ENCODE peak calls at places on chromosomes 16 and 17, in six cellular contexts. H is astrocyte of the spinal cord, S is AG09309, V is tibial artery, M is endodermal cell, G is GM23338. N is an unnamed sample.

GRCh38 chr16:29899516-29900101 is at the start of gene SEZ6L2:
- DNase-seq in H (peak), S (peak), G (peak), M (peak), V (peak), N (peak)

GRCh38 chr17:51653902-51654301 is 393.6 kb downstream of the UTP18 start:
- DNase-seq in H (no peak), G (peak), S (no peak), M (peak), V (no peak), N (no peak)

GRCh38 chr17:14579716-14580115 is 278.8 kb downstream of the HS3ST3B1 start:
- DNase-seq in G (peak), V (no peak), M (peak), S (no peak), H (no peak), N (no peak)

GRCh38 chr16:74601131-74601871 is 5.6 kb downstream of the GLG1 start:
- DNase-seq in G (no peak), M (no peak), V (no peak), H (no peak), S (no peak), N (no peak)

GRCh38 chr16:85891033-85891775 is 7.8 kb upstream of the IRF8 start:
- DNase-seq in V (no peak), G (no peak), M (no peak), H (no peak), S (no peak), N (no peak)

GRCh38 chr16:53632526-53632925 is 71.1 kb downstream of the RPGRIP1L start:
- DNase-seq in G (no peak), V (no peak), M (no peak), S (no peak), H (no peak), N (no peak)

GRCh38 chr17:67608691-67609090 is 109.0 kb upstream of the NOL11 start:
- DNase-seq in M (no peak), G (no peak), S (peak), V (no peak), H (peak), N (peak)

GRCh38 chr16:58649707-58650106 is 20.1 kb upstream of the CNOT1 start:
- DNase-seq in V (no peak), S (no peak), G (no peak), M (no peak), H (no peak), N (no peak)

GRCh38 chr17:80262291-80262690 is 1.6 kb downstream of the RNF213 start:
- DNase-seq in H (no peak), G (no peak), V (no peak), S (no peak), M (peak), N (no peak)

GRCh38 chr16:90077757-90078593 is 844 bp upstream of the PRDM7 start:
- DNase-seq in V (no peak), H (peak), M (peak), G (peak), S (no peak), N (peak)

GRCh38 chr17:77246110-77247047 is 105.6 kb downstream of the SEC14L1 start:
- DNase-seq in M (peak), V (no peak), G (no peak), H (no peak), S (no peak), N (no peak)

GRCh38 chr16:1678500-1679098 is 520 bp downstream of the JPT2 start:
- DNase-seq in V (peak), S (no peak), M (peak), G (peak), H (no peak), N (peak)

GRCh38 chr17:14553847-14554246 is 253.0 kb downstream of the HS3ST3B1 start:
- DNase-seq in S (no peak), H (no peak), M (no peak), V (no peak), G (peak), N (no peak)

GRCh38 chr16:31256466-31256865 is 3.3 kb upstream of the ITGAM start:
- DNase-seq in H (no peak), G (no peak), V (no peak), S (no peak), M (no peak), N (no peak)

GRCh38 chr16:78684655-78685400 is 585.4 kb downstream of the WWOX start:
- DNase-seq in S (no peak), V (peak), M (no peak), H (peak), G (no peak), N (no peak)

GRCh38 chr17:55564077-55564476 is 52.8 kb upstream of the SMIM36 start:
- DNase-seq in H (no peak), V (no peak), M (no peak), G (no peak), S (no peak), N (no peak)

GRCh38 chr17:64063088-64063487 is 42.7 kb upstream of the ICAM2 start:
- DNase-seq in S (no peak), V (no peak), M (no peak), G (no peak), H (no peak), N (no peak)

GRCh38 chr16:67149276-67150057 is 1.3 kb downstream of the B3GNT9 start:
- DNase-seq in M (no peak), G (peak), S (no peak), H (no peak), V (no peak), N (no peak)

GRCh38 chr16:46830417-46830901 is 521 bp downstream of the C16orf87 start:
- DNase-seq in G (peak), S (no peak), M (no peak), V (no peak), H (peak), N (peak)

GRCh38 chr17:67054011-67054591 is 9.7 kb downstream of the CACNG1 start:
- DNase-seq in H (no peak), G (no peak), S (no peak), V (no peak), M (peak), N (no peak)

GRCh38 chr17:49198206-49198605 is 12.2 kb downstream of the GNGT2 start:
- DNase-seq in M (no peak), V (no peak), H (no peak), G (no peak), S (no peak), N (no peak)

GRCh38 chr17:77451894-77452852 is 311.4 kb downstream of the SEC14L1 start:
- DNase-seq in S (no peak), H (peak), M (peak), V (peak), G (peak), N (peak)

GRCh38 chr17:40352044-40352778 is 12.3 kb downstream of the GJD3 start:
- DNase-seq in G (no peak), M (peak), V (no peak), H (no peak), S (no peak), N (no peak)

GRCh38 chr17:6297960-6298359 is 137.0 kb downstream of the AIPL1 start:
- DNase-seq in V (no peak), M (no peak), S (no peak), H (no peak), G (no peak), N (no peak)

GRCh38 chr17:39863918-39864746 is at the start of gene IKZF3:
- DNase-seq in H (peak), M (peak), S (no peak), V (no peak), G (peak), N (peak)

GRCh38 chr16:1677339-1677738 is 740 bp upstream of the JPT2 start:
- DNase-seq in M (no peak), V (no peak), G (peak), H (no peak), S (no peak), N (no peak)

GRCh38 chr17:53516643-53517042 is 306.1 kb upstream of the KIF2B start:
- DNase-seq in M (no peak), H (peak), G (peak), S (no peak), V (no peak), N (peak)

GRCh38 chr17:14123579-14124278 is 54.4 kb downstream of the COX10 start:
- DNase-seq in M (no peak), V (no peak), H (no peak), S (no peak), G (no peak), N (no peak)

GRCh38 chr17:82098939-82099765 is 1.1 kb upstream of the FASN start:
- DNase-seq in S (no peak), M (peak), V (no peak), G (peak), H (no peak), N (no peak)

GRCh38 chr16:77657016-77657415 is 65.3 kb upstream of the NUDT7 start:
- DNase-seq in H (peak), S (peak), G (peak), V (no peak), M (peak), N (peak)

GRCh38 chr17:72465191-72466024 is 344.6 kb downstream of the SOX9 start:
- DNase-seq in V (no peak), M (peak), H (peak), G (no peak), S (peak), N (peak)

GRCh38 chr17:66952031-66952524 is 12.4 kb upstream of the CACNG4 start:
- DNase-seq in G (peak), V (no peak), H (peak), S (peak), M (peak), N (peak)

GRCh38 chr17:64457156-64457555 is 8.2 kb downstream of the MILR1 start:
- DNase-seq in M (no peak), H (peak), V (no peak), G (no peak), S (no peak), N (peak)

GRCh38 chr16:86252596-86252995 is 257.7 kb upstream of the FOXF1 start:
- DNase-seq in S (no peak), M (peak), V (no peak), G (peak), H (peak), N (peak)

GRCh38 chr17:15395091-15395490 is 53.7 kb upstream of the TEKT3 start:
- DNase-seq in S (no peak), H (no peak), M (no peak), G (no peak), V (no peak), N (no peak)

GRCh38 chr17:83150369-83151055 is 71.1 kb downstream of the METRNL start:
- DNase-seq in S (no peak), H (no peak), V (no peak), G (no peak), M (no peak), N (no peak)

GRCh38 chr16:1782408-1783247 is at the start of the genes NUBP2 and SPSB3:
- DNase-seq in H (peak), G (peak), V (peak), S (peak), M (peak), N (peak)

GRCh38 chr17:40559954-40560591 is 5.2 kb downstream of the CCR7 start:
- DNase-seq in H (peak), G (peak), S (peak), M (peak), V (peak), N (peak)

GRCh38 chr17:55726440-55726839 is 3.8 kb upstream of the TMEM100 start:
- DNase-seq in G (no peak), H (peak), S (peak), M (no peak), V (peak), N (peak)

GRCh38 chr16:8963010-8963824 is 489 bp downstream of the USP7 start:
- DNase-seq in G (no peak), H (no peak), S (no peak), V (no peak), M (peak), N (no peak)

GRCh38 chr16:8963825-8964441 is at the start of gene USP7:
- DNase-seq in V (peak), G (peak), H (peak), S (no peak), M (peak), N (peak)

GRCh38 chr16:8962393-8963009 is 1.2 kb downstream of the USP7 start:
- DNase-seq in M (peak), V (no peak), S (no peak), G (peak), H (no peak), N (no peak)

GRCh38 chr16:8966781-8967436 is 3.2 kb upstream of the USP7 start:
- DNase-seq in G (no peak), M (peak), H (no peak), S (no peak), V (peak), N (no peak)

GRCh38 chr16:8964462-8964861 is 756 bp upstream of the USP7 start:
- DNase-seq in G (no peak), M (no peak), S (no peak), V (no peak), H (no peak), N (no peak)
- H3K4me3 ChIP-seq in G (peak), M (peak), S (peak), V (peak), H (peak), N (peak)

GRCh38 chr16:4682616-4683254 is 10.6 kb upstream of the NUDT16L1 start:
- DNase-seq in M (peak), V (no peak), H (peak), S (no peak), G (peak), N (peak)
- TF ChIP-seq CTCF in M (peak), V (no peak), H (peak), S (peak), G (peak), N (peak)

GRCh38 chr16:25109643-25110042 is 1.9 kb upstream of the LCMT1 start:
- DNase-seq in G (no peak), V (peak), H (peak), S (peak), M (no peak), N (peak)
- H3K4me3 ChIP-seq in G (no peak), V (no peak), H (no peak), S (no peak), M (no peak), N (no peak)

GRCh38 chr17:74780443-74781238 is 4.5 kb upstream of the NAT9 start:
- DNase-seq in M (peak), V (no peak), S (no peak), H (peak), G (peak), N (no peak)
- TF ChIP-seq CTCF in M (peak), V (no peak), S (peak), H (peak), G (peak), N (peak)

GRCh38 chr16:88783391-88784073 is 1.5 kb downstream of the PIEZO1 start:
- DNase-seq in M (no peak), V (peak), S (no peak), H (no peak), G (no peak), N (no peak)

GRCh38 chr16:88780100-88781062 is 4.6 kb downstream of the PIEZO1 start:
- DNase-seq in S (no peak), M (no peak), V (no peak), H (no peak), G (no peak), N (no peak)

GRCh38 chr16:88779406-88780099 is 5.5 kb downstream of the PIEZO1 start:
- DNase-seq in H (no peak), S (no peak), M (no peak), V (no peak), G (peak), N (no peak)

GRCh38 chr16:88782454-88783390 is 2.3 kb downstream of the PIEZO1 start:
- DNase-seq in S (no peak), V (no peak), M (no peak), G (no peak), H (peak), N (no peak)

DNA sequence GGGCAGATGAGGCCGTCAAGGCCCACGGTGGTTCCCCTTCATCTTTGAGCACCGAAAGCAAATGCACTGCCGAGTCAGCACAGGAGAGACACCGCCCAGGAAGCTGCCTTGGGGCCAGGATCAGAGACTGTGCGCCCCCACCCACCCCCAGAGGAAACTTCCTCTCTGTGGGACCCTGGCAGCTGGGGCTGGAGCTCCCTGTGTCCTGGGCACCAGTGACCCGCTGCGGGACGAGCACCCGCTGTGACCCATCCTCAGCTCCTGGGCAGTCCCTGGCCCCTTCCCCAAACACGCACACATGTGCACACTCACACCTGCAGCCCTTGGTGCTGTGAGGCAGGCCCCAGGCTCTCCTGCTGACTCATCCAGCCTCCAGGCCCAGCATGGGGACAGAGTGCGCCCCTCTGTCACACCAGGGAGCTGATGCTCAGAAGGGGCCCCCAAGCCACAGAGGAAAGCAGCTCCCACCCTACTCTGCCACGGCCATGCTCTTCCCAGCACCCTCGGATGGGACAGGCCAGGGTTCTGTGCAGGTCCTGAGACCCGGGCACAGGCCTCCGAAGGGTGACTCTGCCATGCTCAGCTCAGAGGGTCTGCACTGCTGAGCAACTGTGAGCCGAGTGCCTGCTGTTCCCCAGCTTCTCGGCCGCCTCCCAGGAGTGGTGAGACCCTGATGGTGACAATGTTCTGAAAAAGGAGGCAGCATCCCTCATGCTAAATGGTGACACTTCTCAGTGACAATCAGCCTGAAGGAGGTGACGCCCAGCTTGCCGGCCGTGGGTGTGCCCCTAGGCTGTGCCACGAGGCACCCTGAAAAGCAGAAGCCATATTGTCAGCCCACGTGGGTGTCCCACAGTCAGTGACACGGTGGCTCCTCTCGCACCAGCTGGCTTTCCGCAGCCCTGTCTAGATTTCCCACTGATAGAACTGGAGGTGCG is 3.6 kb downstream of the PIEZO1 start:
- DNase-seq in M (no peak), V (peak), H (no peak), S (no peak), G (no peak), N (no peak)
- H3K4me3 ChIP-seq in M (no peak), V (no peak), H (no peak), S (no peak), G (no peak), N (no peak)

DNA sequence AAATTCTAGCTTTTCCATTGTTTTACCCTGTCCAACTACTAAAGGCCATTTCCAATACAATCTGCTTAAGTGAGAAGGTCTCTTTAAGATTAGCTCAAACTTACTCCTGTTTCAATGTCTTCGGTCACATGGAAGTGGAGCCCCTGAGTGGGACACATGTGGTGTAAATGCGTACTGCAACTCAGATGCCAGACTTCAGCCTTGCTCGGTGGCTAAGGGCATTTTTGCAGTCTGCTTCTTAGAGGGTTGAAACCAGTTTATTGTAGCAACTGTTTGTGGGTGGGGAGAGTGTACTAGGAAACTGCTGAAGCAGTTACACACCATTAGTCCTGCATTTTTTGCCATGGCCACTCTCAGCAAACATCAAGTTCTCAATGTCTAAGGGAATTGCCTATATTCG is 140.6 kb downstream of the PARN start:
- DNase-seq in V (no peak), S (no peak), H (no peak), M (peak), G (peak), N (no peak)
- TF ChIP-seq CTCF in V (no peak), S (peak), H (peak), M (peak), G (peak), N (peak)

DNA sequence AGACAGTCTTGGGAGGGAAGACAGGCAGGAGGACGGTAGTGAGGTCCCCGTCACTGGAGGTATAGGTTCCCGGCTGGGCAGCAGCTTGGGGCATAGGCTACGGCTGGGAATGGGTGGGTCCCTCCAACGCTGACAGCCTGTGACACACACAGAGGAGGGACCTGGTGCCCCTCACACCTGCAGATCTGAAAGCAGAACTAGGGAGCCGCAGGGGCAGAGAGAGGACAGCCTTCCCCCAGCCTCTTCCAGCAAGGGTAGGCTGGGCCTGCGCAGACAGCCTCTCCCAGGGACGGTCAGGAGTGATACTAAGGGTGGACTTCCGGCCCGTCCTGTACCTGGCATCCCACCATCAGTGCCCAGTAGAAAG is 2.0 kb downstream of the P2RX1 start:
- DNase-seq in V (no peak), G (no peak), H (no peak), S (no peak), M (no peak), N (no peak)
- H3K4me3 ChIP-seq in V (peak), G (no peak), H (no peak), S (no peak), M (no peak), N (no peak)

DNA sequence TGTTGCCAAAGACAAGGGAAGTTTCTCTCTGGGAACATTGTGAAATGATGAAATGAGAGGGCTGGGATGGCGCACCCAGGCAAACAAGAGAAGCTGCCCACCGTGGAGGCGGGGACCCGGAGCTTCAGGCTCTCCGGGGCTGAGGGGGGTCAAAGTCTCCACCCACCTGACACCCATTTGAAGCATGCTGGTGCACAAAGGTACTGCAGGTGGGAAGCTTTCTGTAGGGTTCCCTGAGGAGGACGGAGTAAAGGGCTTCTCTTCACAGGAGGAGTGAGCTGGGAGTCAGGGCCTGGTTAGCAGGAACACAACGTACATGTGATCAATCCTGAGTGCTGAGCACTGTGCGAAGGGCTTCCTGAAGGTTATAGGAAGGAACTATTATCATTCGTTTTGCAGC is 253.0 kb upstream of the RPL38 start:
- DNase-seq in M (peak), G (peak), S (no peak), H (no peak), V (no peak), N (no peak)
- TF ChIP-seq CTCF in M (peak), G (no peak), S (no peak), H (no peak), V (no peak), N (no peak)

GRCh38 chr16:564690-565419 is 1.9 kb upstream of the NHLRC4 start:
- DNase-seq in G (no peak), V (no peak), M (no peak), S (no peak), H (no peak), N (no peak)

GRCh38 chr16:563072-563644 is 3.0 kb downstream of the PRR35 start:
- DNase-seq in G (no peak), H (no peak), V (no peak), M (no peak), S (no peak), N (no peak)

GRCh38 chr16:566475-567361 is at the start of gene NHLRC4:
- DNase-seq in S (no peak), M (peak), G (peak), V (peak), H (peak), N (peak)

GRCh38 chr16:567362-568256 is 804 bp downstream of the NHLRC4 start:
- DNase-seq in S (no peak), H (no peak), M (no peak), G (no peak), V (no peak), N (no peak)

GRCh38 chr16:565420-566330 is 1.1 kb upstream of the NHLRC4 start:
- DNase-seq in M (no peak), H (no peak), V (no peak), G (no peak), S (no peak), N (no peak)
- H3K4me3 ChIP-seq in M (no peak), H (no peak), V (no peak), G (no peak), S (no peak), N (no peak)

N was measured in fibroblast of pulmonary artery.